ENCODE peak calls at places on chromosomes 7 and 10, in eight cellular contexts. J, U, S, P, R, F, G and A are unnamed samples.

GRCh38 chr7:64999165-65000004 is 7.1 kb downstream of the ERV3-1 start:
- DNase-seq in J (no peak), U (no peak), S (no peak), P (peak; percentile 94), R (no peak), F (peak; percentile 1), G (peak; percentile 44), A (no peak)

GRCh38 chr10:130748409-130749057 is 563.0 kb downstream of the TCERG1L start:
- DNase-seq in J (no peak), U (no peak), S (no peak), P (no peak), R (no peak), F (no peak), G (no peak), A (no peak)

GRCh38 chr10:23067939-23068775 is 27.2 kb upstream of the MSRB2 start:
- DNase-seq in J (peak; percentile 64), U (peak; percentile 59), S (peak; percentile 36), P (peak; percentile 84), R (peak; percentile 80), F (peak; percentile 73), G (peak; percentile 93), A (peak; percentile 83)

GRCh38 chr10:44935201-44935960 is 24.2 kb upstream of the RASSF4 start:
- DNase-seq in J (peak; percentile 53), U (no peak), S (no peak), P (peak; percentile 54), R (no peak), F (peak; percentile 50), G (no peak), A (peak; percentile 77)

GRCh38 chr10:114822771-114823463 is 1.3 kb downstream of the FHIP2A start:
- DNase-seq in J (no peak), U (no peak), S (no peak), P (peak; percentile 91), R (no peak), F (no peak), G (peak; percentile 63), A (peak; percentile 34)

GRCh38 chr10:1564791-1565190 is 172.5 kb downstream of the ADARB2 start:
- DNase-seq in J (no peak), U (no peak), S (no peak), P (no peak), R (no peak), F (no peak), G (no peak), A (no peak)

GRCh38 chr7:21261627-21262564 is 166.0 kb upstream of the SP4 start:
- DNase-seq in J (no peak), U (peak; percentile 19), S (peak; percentile 44), P (peak; percentile 68), R (peak; percentile 64), F (peak; percentile 78), G (peak; percentile 89), A (no peak)

GRCh38 chr7:30787476-30787875 is 16.3 kb downstream of the MINDY4 start:
- DNase-seq in J (no peak), U (no peak), S (no peak), P (no peak), R (no peak), F (no peak), G (no peak), A (no peak)

GRCh38 chr10:112981553-112981952 is 31.5 kb downstream of the TCF7L2 start:
- DNase-seq in J (no peak), U (no peak), S (peak; percentile 6), P (no peak), R (no peak), F (no peak), G (no peak), A (no peak)

GRCh38 chr7:28484276-28484675 is 72.0 kb downstream of the CREB5 start:
- DNase-seq in J (no peak), U (no peak), S (no peak), P (no peak), R (no peak), F (no peak), G (no peak), A (no peak)

GRCh38 chr10:24723788-24724380 is at the start of gene ARHGAP21:
- DNase-seq in J (peak; percentile 73), U (no peak), S (peak; percentile 39), P (peak; percentile 73), R (peak; percentile 39), F (peak; percentile 46), G (peak; percentile 89), A (peak; percentile 83)

GRCh38 chr7:107404740-107405537 is 64.9 kb upstream of the GPR22 start:
- DNase-seq in J (no peak), U (no peak), S (no peak), P (no peak), R (no peak), F (no peak), G (no peak), A (peak; percentile 1)

GRCh38 chr10:122236690-122237306 is 34.3 kb upstream of the BTBD16 start:
- DNase-seq in J (no peak), U (no peak), S (no peak), P (no peak), R (no peak), F (no peak), G (peak; percentile 61), A (no peak)

GRCh38 chr7:80134536-80135305 is at the start of gene GNAI1:
- DNase-seq in J (peak; percentile 70), U (no peak), S (no peak), P (peak; percentile 84), R (peak; percentile 63), F (peak; percentile 75), G (peak; percentile 88), A (peak; percentile 75)

GRCh38 chr7:1024331-1024761 is 20.0 kb upstream of the GPR146 start:
- DNase-seq in J (no peak), U (no peak), S (no peak), P (no peak), R (no peak), F (no peak), G (no peak), A (no peak)

GRCh38 chr7:127365164-127365956 is 27.1 kb downstream of the ZNF800 start:
- DNase-seq in J (no peak), U (no peak), S (no peak), P (no peak), R (no peak), F (no peak), G (no peak), A (no peak)

GRCh38 chr10:22666287-22667092 is 47.9 kb downstream of the PIP4K2A start:
- DNase-seq in J (no peak), U (no peak), S (peak; percentile 81), P (no peak), R (no peak), F (no peak), G (peak; percentile 85), A (no peak)

GRCh38 chr7:35316549-35316948 is 62.6 kb upstream of the TBX20 start:
- DNase-seq in J (no peak), U (no peak), S (no peak), P (no peak), R (no peak), F (no peak), G (no peak), A (no peak)

GRCh38 chr7:50317221-50317678 is 12.7 kb downstream of the IKZF1 start:
- DNase-seq in J (no peak), U (no peak), S (peak; percentile 74), P (no peak), R (no peak), F (no peak), G (no peak), A (no peak)

GRCh38 chr7:136718191-136718590 is 150.3 kb upstream of the CHRM2 start:
- DNase-seq in J (no peak), U (no peak), S (no peak), P (no peak), R (no peak), F (no peak), G (no peak), A (no peak)

GRCh38 chr10:16231734-16232133 is 205.1 kb upstream of the PTER start:
- DNase-seq in J (no peak), U (no peak), S (no peak), P (no peak), R (no peak), F (no peak), G (peak; percentile 18), A (no peak)

GRCh38 chr10:1638889-1639418 is 98.4 kb downstream of the ADARB2 start:
- DNase-seq in J (no peak), U (no peak), S (no peak), P (no peak), R (no peak), F (peak; percentile 10), G (peak; percentile 83), A (no peak)

GRCh38 chr7:140646931-140647647 is 6.5 kb upstream of the DENND2A start:
- DNase-seq in J (no peak), U (no peak), S (no peak), P (no peak), R (peak; percentile 77), F (peak; percentile 52), G (peak; percentile 94), A (peak; percentile 34)

GRCh38 chr7:44982535-44982923 is 3.7 kb upstream of the MYO1G start:
- DNase-seq in J (no peak), U (no peak), S (no peak), P (no peak), R (no peak), F (no peak), G (peak; percentile 35), A (no peak)

GRCh38 chr10:130960531-130960930 is 351.0 kb downstream of the TCERG1L start:
- DNase-seq in J (no peak), U (no peak), S (no peak), P (no peak), R (no peak), F (no peak), G (no peak), A (no peak)

GRCh38 chr7:8982338-8982994 is 549.1 kb downstream of the NXPH1 start:
- DNase-seq in J (no peak), U (no peak), S (no peak), P (no peak), R (no peak), F (no peak), G (no peak), A (no peak)

GRCh38 chr10:34709637-34710390 is 105.3 kb downstream of the PARD3 start:
- DNase-seq in J (no peak), U (no peak), S (no peak), P (peak; percentile 57), R (no peak), F (no peak), G (no peak), A (no peak)

GRCh38 chr7:99011706-99012404 is 132.1 kb downstream of the SMURF1 start:
- DNase-seq in J (no peak), U (no peak), S (no peak), P (no peak), R (no peak), F (no peak), G (no peak), A (no peak)

GRCh38 chr10:103278862-103279298 is 1.9 kb downstream of the INA start:
- DNase-seq in J (no peak), U (peak; percentile 51), S (no peak), P (peak; percentile 70), R (peak; percentile 46), F (peak; percentile 20), G (peak; percentile 78), A (no peak)

GRCh38 chr10:70902659-70903261 is 14.4 kb upstream of the PCBD1 start:
- DNase-seq in J (no peak), U (no peak), S (no peak), P (no peak), R (no peak), F (no peak), G (peak; percentile 35), A (no peak)

GRCh38 chr10:71342850-71343773 is 24.1 kb downstream of the SLC29A3 start:
- DNase-seq in J (no peak), U (no peak), S (no peak), P (no peak), R (no peak), F (peak; percentile 66), G (peak; percentile 53), A (peak; percentile 62)

GRCh38 chr7:7765422-7765821 is 47.0 kb upstream of the RPA3 start:
- DNase-seq in J (no peak), U (no peak), S (no peak), P (no peak), R (no peak), F (peak; percentile 45), G (no peak), A (no peak)

GRCh38 chr7:145644426-145645154 is 472.0 kb upstream of the CNTNAP2 start:
- DNase-seq in J (no peak), U (no peak), S (no peak), P (no peak), R (no peak), F (no peak), G (no peak), A (no peak)

GRCh38 chr10:132627736-132628512 is 90.3 kb downstream of the INPP5A start:
- DNase-seq in J (no peak), U (no peak), S (no peak), P (peak; percentile 37), R (no peak), F (no peak), G (peak; percentile 68), A (no peak)